ENCODE peak calls at places on chromosomes 12 and 14, in eight cellular contexts. V is hepatocyte, C is PC-3, X is neural progenitor cell, A is GM23338, M is HCT116, F is SK-N-SH, G is MM.1S. L is an unnamed sample.

GRCh38 chr12:125657681-125658080 is 592.4 kb downstream of the AACS start:
- DNase-seq in V (no peak), M (no peak), C (no peak), G (no peak), X (no peak), F (no peak), A (no peak), L (no peak)

GRCh38 chr12:59318940-59319339 is 276.9 kb upstream of the SLC16A7 start:
- DNase-seq in M (no peak), F (no peak), X (no peak), V (no peak), A (no peak), C (no peak), G (no peak), L (no peak)

GRCh38 chr12:32612658-32613614 is 66.2 kb upstream of the DNM1L start:
- DNase-seq in A (no peak), F (no peak), C (no peak), V (no peak), G (no peak), M (no peak), X (no peak), L (no peak)

GRCh38 chr12:53046655-53047220 is 3.1 kb upstream of the TNS2 start:
- DNase-seq in X (peak; percentile 72), V (no peak), C (no peak), G (peak; percentile 21), M (no peak), F (no peak), A (peak; percentile 79), L (peak; percentile 46)

GRCh38 chr14:64682173-64682710 is 22.0 kb upstream of the PLEKHG3 start:
- DNase-seq in F (no peak), X (no peak), M (no peak), G (no peak), V (peak; percentile 82), C (peak; percentile 72), A (peak; percentile 66), L (no peak)

GRCh38 chr12:122518908-122519307 is 7.8 kb downstream of the RSRC2 start:
- DNase-seq in A (no peak), F (no peak), M (no peak), V (no peak), C (no peak), G (no peak), X (no peak), L (no peak)

GRCh38 chr12:51391047-51391837 is at the start of gene GALNT6:
- DNase-seq in X (peak; percentile 67), M (no peak), A (peak; percentile 87), G (peak; percentile 83), V (peak; percentile 82), F (peak; percentile 76), C (peak; percentile 70), L (peak; percentile 58)

GRCh38 chr12:67441736-67442346 is 172.7 kb downstream of the CAND1 start:
- DNase-seq in A (peak; percentile 94), V (peak; percentile 91), X (peak; percentile 86), C (peak; percentile 82), F (peak; percentile 65), M (peak; percentile 61), G (peak; percentile 70), L (peak; percentile 85)

DNA sequence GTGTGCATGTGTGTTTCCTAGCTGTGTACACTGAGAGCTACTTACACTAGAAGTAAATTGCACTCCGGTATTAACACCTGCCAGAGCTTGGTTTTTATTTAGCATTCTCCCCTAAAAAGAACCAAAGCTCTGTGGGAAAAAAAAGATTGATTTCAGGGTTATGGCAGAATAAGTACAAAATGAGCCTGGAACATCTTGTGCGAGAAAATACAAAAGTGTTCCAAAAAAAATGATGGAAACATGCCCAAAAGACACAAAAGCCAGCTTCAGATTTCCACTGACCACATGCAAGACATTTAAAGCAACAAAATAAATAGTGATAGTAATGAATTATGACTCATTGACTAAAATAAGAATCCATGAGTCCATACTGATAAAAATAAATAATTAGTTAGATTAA is 188.3 kb downstream of the GXYLT1 start:
- DNase-seq in F (no peak), G (no peak), A (no peak), X (no peak), V (no peak), C (no peak), M (no peak), L (no peak)
- H2AFZ ChIP-seq in F (no peak overlapping the region), G (no peak overlapping the region), A (no peak overlapping the region), X (no peak overlapping the region), V (no peak overlapping the region), C (no peak overlapping the region), M (no peak overlapping the region), L (no peak overlapping the region)

GRCh38 chr14:103370087-103370486 is 15.1 kb upstream of the MARK3 start:
- DNase-seq in X (no peak), F (no peak), V (no peak), A (no peak), G (no peak), M (no peak), C (no peak), L (no peak)
- TF ChIP-seq EZH2phosphoT487 in X (no peak), F (no peak), V (no peak), A (no peak), G (no peak), M (no peak), C (no peak), L (no peak)

DNA sequence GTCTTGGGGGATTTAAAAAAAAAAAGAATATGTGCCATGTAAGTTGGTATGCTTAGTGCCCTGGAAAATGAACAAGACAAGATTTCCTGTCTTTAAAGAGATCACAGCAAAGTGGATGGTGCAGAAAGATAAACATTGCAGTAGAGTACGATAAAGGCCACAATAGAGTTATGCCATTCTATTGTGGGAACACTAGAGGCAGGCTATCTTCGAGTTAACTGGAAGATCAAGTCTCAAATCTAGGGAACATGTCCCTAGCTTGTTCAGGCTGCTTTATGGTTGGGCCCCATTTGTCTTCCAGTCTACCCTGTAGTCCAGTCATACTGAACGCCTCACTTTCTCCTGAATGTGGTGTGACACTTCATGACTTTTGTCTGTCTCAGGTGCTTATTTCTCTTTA is 18.7 kb upstream of the CCT2 start:
- DNase-seq in X (no peak), V (no peak), G (no peak), F (no peak), A (peak; percentile 48), M (no peak), C (no peak), L (no peak)
- TF ChIP-seq CTCF in X (peak; percentile 22), V (no peak), G (no peak), F (peak; percentile 19), A (peak; percentile 43), M (peak; percentile 40), C (peak; percentile 27), L (no peak)

GRCh38 chr14:99660794-99661193 is 15.9 kb downstream of the HHIPL1 start:
- DNase-seq in A (no peak), G (no peak), F (no peak), V (no peak), X (no peak), C (no peak), M (no peak), L (no peak)
- H2AFZ ChIP-seq in A (peak overlapping the region; percentile 88), G (no peak overlapping the region), F (no peak overlapping the region), V (no peak overlapping the region), X (no peak overlapping the region), C (no peak overlapping the region), M (no peak overlapping the region), L (peak overlapping the region; percentile 12)

L was measured in OCI-LY7.